ENCODE peak calls at places on chromosomes 5 and 9, in six cellular contexts. I, M, O, S, R and X are unnamed samples.

GRCh38 chr9:95077766-95078382 is 239.6 kb downstream of the FANCC start:
- DNase-seq in I (no peak), M (no peak), O (no peak), S (no peak), R (no peak), X (no peak)

GRCh38 chr9:107833295-107833694 is 343.7 kb upstream of the KLF4 start:
- DNase-seq in I (no peak), M (no peak), O (no peak), S (no peak), R (no peak), X (no peak)

GRCh38 chr5:106408141-106408540 is 1262.6 kb downstream of the EFNA5 start:
- DNase-seq in I (no peak), M (no peak), O (no peak), S (no peak), R (no peak), X (no peak)

GRCh38 chr9:97243606-97244005 is 63.9 kb upstream of the CCDC180 start:
- DNase-seq in I (no peak), M (no peak), O (no peak), S (no peak), R (no peak), X (no peak)

GRCh38 chr5:10332301-10332700 is 21.2 kb upstream of the MARCHF6 start:
- DNase-seq in I (no peak), M (no peak), O (no peak), S (no peak), R (no peak), X (no peak)

GRCh38 chr9:87543251-87543650 is 45.6 kb downstream of the DAPK1 start:
- DNase-seq in I (no peak), M (no peak), O (no peak), S (no peak), R (no peak), X (no peak)

GRCh38 chr9:120693609-120694008 is 20.7 kb downstream of the MEGF9 start:
- DNase-seq in I (no peak), M (peak; percentile 43), O (no peak), S (no peak), R (no peak), X (no peak)

GRCh38 chr5:94045839-94046782 is 304.7 kb upstream of the POU5F2 start:
- DNase-seq in I (no peak), M (no peak), O (no peak), S (no peak), R (no peak), X (no peak)

GRCh38 chr5:109453251-109453650 is 43.5 kb upstream of the PJA2 start:
- DNase-seq in I (no peak), M (no peak), O (no peak), S (no peak), R (no peak), X (no peak)

GRCh38 chr5:176501333-176501732 is 35.9 kb downstream of the RNF44 start:
- DNase-seq in I (no peak), M (no peak), O (no peak), S (no peak), R (no peak), X (peak; percentile 88)

GRCh38 chr9:83379045-83379444 is 159.2 kb downstream of the FRMD3 start:
- DNase-seq in I (no peak), M (no peak), O (no peak), S (no peak), R (no peak), X (no peak)

GRCh38 chr9:6921335-6921734 is 163.6 kb downstream of the KDM4C start:
- DNase-seq in I (no peak), M (no peak), O (no peak), S (no peak), R (no peak), X (no peak)

GRCh38 chr5:10874561-10874960 is 113.5 kb upstream of the DAP start:
- DNase-seq in I (no peak), M (no peak), O (no peak), S (no peak), R (no peak), X (no peak)

GRCh38 chr9:114053246-114054005 is 24.7 kb downstream of the AMBP start:
- DNase-seq in I (peak; percentile 9), M (no peak), O (no peak), S (no peak), R (no peak), X (no peak)

GRCh38 chr5:80337379-80337778 is 17.6 kb downstream of the SPZ1 start:
- DNase-seq in I (no peak), M (no peak), O (no peak), S (no peak), R (no peak), X (no peak)

GRCh38 chr9:127463891-127464290 is 12.6 kb downstream of the LRSAM1 start:
- DNase-seq in I (peak; percentile 68), M (no peak), O (no peak), S (no peak), R (peak; percentile 63), X (no peak)

GRCh38 chr5:178083942-178084341 is 29.4 kb upstream of the N4BP3 start:
- DNase-seq in I (no peak), M (no peak), O (no peak), S (no peak), R (no peak), X (no peak)

GRCh38 chr5:157026789-157027424 is 32.0 kb downstream of the HAVCR1 start:
- DNase-seq in I (no peak), M (no peak), O (peak; percentile 8), S (no peak), R (no peak), X (no peak)

GRCh38 chr5:146440870-146441495 is 6.2 kb upstream of the TCERG1 start:
- DNase-seq in I (no peak), M (no peak), O (no peak), S (no peak), R (no peak), X (peak; percentile 43)

GRCh38 chr9:133125706-133126696 is 5.0 kb upstream of the RALGDS start:
- DNase-seq in I (no peak), M (no peak), O (no peak), S (no peak), R (peak; percentile 68), X (peak; percentile 73)

GRCh38 chr5:157947156-157947555 is 88.2 kb upstream of the CLINT1 start:
- DNase-seq in I (no peak), M (no peak), O (no peak), S (no peak), R (no peak), X (no peak)

GRCh38 chr9:12703996-12704395 is 10.8 kb downstream of the TYRP1 start:
- DNase-seq in I (no peak), M (no peak), O (no peak), S (no peak), R (no peak), X (no peak)

GRCh38 chr5:171945476-171945875 is 61.0 kb downstream of the FBXW11 start:
- DNase-seq in I (no peak), M (no peak), O (no peak), S (no peak), R (no peak), X (no peak)

GRCh38 chr5:43236633-43237355 is 44.8 kb downstream of the NIM1K start:
- DNase-seq in I (no peak), M (no peak), O (no peak), S (no peak), R (no peak), X (no peak)

GRCh38 chr5:96080557-96080956 is 118.9 kb upstream of the ELL2 start:
- DNase-seq in I (no peak), M (no peak), O (no peak), S (no peak), R (no peak), X (peak; percentile 90)

GRCh38 chr9:18580146-18580545 is 106.2 kb downstream of the ADAMTSL1 start:
- DNase-seq in I (no peak), M (no peak), O (no peak), S (no peak), R (no peak), X (peak; percentile 42)

GRCh38 chr5:37789991-37790390 is 49.9 kb downstream of the GDNF start:
- DNase-seq in I (no peak), M (no peak), O (no peak), S (no peak), R (no peak), X (peak; percentile 48)

GRCh38 chr5:14417792-14418765 is 163.5 kb upstream of the OTULINL start:
- DNase-seq in I (no peak), M (no peak), O (no peak), S (no peak), R (no peak), X (no peak)

GRCh38 chr5:159178978-159179377 is 30.4 kb downstream of the RNF145 start:
- DNase-seq in I (peak; percentile 80), M (peak; percentile 29), O (peak; percentile 28), S (no peak), R (no peak), X (peak; percentile 87)

GRCh38 chr5:60672693-60673264 is 27.2 kb downstream of the DEPDC1B start:
- DNase-seq in I (no peak), M (peak; percentile 98), O (no peak), S (no peak), R (no peak), X (no peak)